ENCODE peak calls at places on chromosomes 6 and 20, in ten cellular contexts. C is IMR-90; W is A549; J is coronary artery; G is CD8-positive, alpha-beta memory T cell; H is HCT116; Z is psoas muscle; P is MM.1S; O is CD8-positive, alpha-beta T cell; R is left ventricle myocardium inferior. F is an unnamed sample.

GRCh38 chr6:135087803-135088202 is 33.2 kb upstream of the HBS1L start:
- DNase-seq in R (no peak), P (no peak), G (peak; percentile 77), Z (no peak), J (no peak), C (no peak), H (no peak), O (peak; percentile 42), W (no peak), F (no peak)

GRCh38 chr20:8330785-8331699 is 199.0 kb downstream of the PLCB1 start:
- DNase-seq in H (no peak), P (no peak), R (no peak), Z (no peak), J (no peak), C (no peak), G (no peak), O (no peak), W (no peak), F (peak; percentile 45)

GRCh38 chr20:63434599-63435378 is 37.7 kb downstream of the KCNQ2 start:
- DNase-seq in R (peak; percentile 64), G (peak; percentile 61), H (peak; percentile 63), O (peak; percentile 74), C (peak; percentile 18), J (no peak), Z (peak; percentile 43), P (peak; percentile 56), W (peak; percentile 87), F (peak; percentile 13)

GRCh38 chr20:58818585-58819285 is 32.0 kb downstream of the GNAS-AS1 start:
- DNase-seq in W (no peak), C (peak; percentile 89), Z (no peak), P (no peak), G (no peak), J (no peak), O (no peak), H (no peak), R (no peak), F (no peak)

GRCh38 chr6:47428746-47429664 is 48.6 kb upstream of the CD2AP start:
- DNase-seq in R (no peak), W (no peak), G (no peak), P (no peak), O (no peak), J (no peak), Z (no peak), H (no peak), C (no peak), F (no peak)

GRCh38 chr20:47319517-47320252 is 36.8 kb downstream of the ZMYND8 start:
- DNase-seq in Z (peak; percentile 41), W (no peak), P (no peak), R (peak; percentile 36), J (no peak), C (peak; percentile 74), O (no peak), H (peak; percentile 78), G (no peak), F (no peak)

GRCh38 chr20:11076434-11076833 is 402.6 kb upstream of the JAG1 start:
- DNase-seq in W (no peak), J (no peak), Z (no peak), R (no peak), C (no peak), O (no peak), G (no peak), P (no peak), H (no peak), F (no peak)

GRCh38 chr6:105038259-105038658 is 81.4 kb downstream of the LIN28B start:
- DNase-seq in W (peak; percentile 6), H (no peak), G (no peak), Z (no peak), O (no peak), P (no peak), J (no peak), R (no peak), C (no peak), F (no peak)

GRCh38 chr20:2521369-2522305 is 12.9 kb upstream of the ZNF343 start:
- DNase-seq in J (no peak), P (peak; percentile 55), C (peak; percentile 46), R (no peak), O (peak; percentile 60), Z (peak; percentile 23), G (peak; percentile 23), H (peak; percentile 39), W (peak; percentile 61), F (no peak)

GRCh38 chr6:122580731-122581130 is 29.5 kb upstream of the PKIB start:
- DNase-seq in W (no peak), O (no peak), J (no peak), P (no peak), G (no peak), C (no peak), H (peak; percentile 15), Z (no peak), R (no peak), F (no peak)

GRCh38 chr6:85680388-85680787 is 37.7 kb upstream of the SYNCRIP start:
- DNase-seq in H (no peak), O (no peak), J (no peak), R (no peak), Z (no peak), G (no peak), W (no peak), P (no peak), C (no peak), F (no peak)

GRCh38 chr6:68638225-68638900 is 3.3 kb downstream of the ADGRB3 start:
- DNase-seq in H (no peak), P (peak; percentile 43), W (peak; percentile 34), J (no peak), Z (peak; percentile 23), R (peak; percentile 26), C (peak; percentile 47), G (no peak), O (no peak), F (no peak)

GRCh38 chr6:56004421-56004820 is 129.0 kb upstream of the BMP5 start:
- DNase-seq in C (peak; percentile 5), W (no peak), O (no peak), J (no peak), R (no peak), H (no peak), P (no peak), G (no peak), Z (no peak), F (no peak)

DNA sequence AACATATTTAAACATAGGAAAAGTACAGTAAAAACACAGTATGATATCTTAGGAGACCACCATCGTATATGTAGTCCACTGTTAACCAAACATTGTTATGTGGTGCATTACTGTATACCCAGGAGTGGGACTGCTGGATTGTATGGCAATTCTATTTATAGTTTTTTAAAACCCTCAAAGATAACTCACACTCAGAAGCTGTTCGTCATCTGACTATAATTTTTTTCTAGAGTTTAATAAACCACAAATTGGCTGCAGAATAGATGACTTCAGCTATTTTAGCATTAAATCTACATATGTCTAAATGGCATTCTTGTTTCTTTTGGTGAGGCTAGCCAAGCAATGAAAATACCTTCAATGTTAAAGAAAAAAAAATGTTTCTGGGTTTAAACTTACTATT is 134.2 kb upstream of the BMP5 start:
- DNase-seq in J (no peak), Z (no peak), G (no peak), H (no peak), O (no peak), R (no peak), W (no peak), P (no peak), C (no peak), F (no peak)
- H3K4me3 ChIP-seq in J (no peak overlapping the region), Z (no peak overlapping the region), G (no peak overlapping the region), H (no peak overlapping the region), O (no peak overlapping the region), R (no peak overlapping the region), W (no peak overlapping the region), P (no peak overlapping the region), C (no peak overlapping the region), F (no peak overlapping the region)

GRCh38 chr6:158168054-158168303 is at the start of gene SERAC1:
- DNase-seq in Z (no peak), J (no peak), G (no peak), R (no peak), P (no peak), O (no peak), C (no peak), H (no peak), W (no peak), F (no peak)

GRCh38 chr6:158164564-158164963 is 3.5 kb downstream of the SERAC1 start:
- DNase-seq in G (no peak), C (no peak), W (no peak), J (no peak), P (no peak), H (no peak), O (no peak), R (no peak), Z (no peak), F (no peak)

GRCh38 chr6:158170656-158171081 is 2.5 kb downstream of the GTF2H5 start:
- DNase-seq in C (peak; percentile 89), J (no peak), P (no peak), G (no peak), H (no peak), R (no peak), W (no peak), O (no peak), Z (no peak), F (peak; percentile 63)

GRCh38 chr6:158161566-158162254 is 6.4 kb downstream of the SERAC1 start:
- DNase-seq in P (no peak), Z (no peak), O (no peak), R (no peak), W (no peak), C (no peak), G (no peak), J (no peak), H (no peak), F (no peak)

DNA sequence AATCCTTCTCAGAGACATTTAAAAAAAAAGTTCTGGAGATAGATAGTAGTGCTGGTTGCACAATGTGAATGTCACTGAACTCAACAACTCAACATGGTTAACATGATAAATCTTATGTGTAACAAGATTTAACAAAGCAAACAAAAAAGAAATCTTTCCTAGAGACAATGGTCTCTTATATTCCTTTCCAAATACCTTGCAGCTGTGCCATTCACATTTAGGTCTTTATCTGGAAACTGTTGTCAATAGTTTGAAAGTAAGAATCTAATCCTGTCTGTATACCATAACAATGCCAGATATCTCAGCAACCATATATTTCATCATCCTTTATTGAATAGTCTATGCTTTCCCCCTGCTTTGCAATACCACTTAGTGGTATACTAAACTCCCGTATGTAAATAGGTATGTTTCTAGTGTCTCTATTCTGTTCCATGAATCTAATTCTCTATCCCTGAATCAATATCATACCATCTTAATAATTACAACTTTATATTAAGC is 2.1 kb downstream of the SERAC1 start:
- DNase-seq in W (no peak), H (no peak), Z (no peak), J (no peak), G (no peak), P (no peak), R (no peak), O (no peak), C (no peak), F (no peak)
- H3K4me3 ChIP-seq in W (no peak overlapping the region), H (no peak overlapping the region), Z (no peak overlapping the region), J (no peak overlapping the region), G (no peak overlapping the region), P (no peak overlapping the region), R (no peak overlapping the region), O (no peak overlapping the region), C (no peak overlapping the region), F (no peak overlapping the region)

GRCh38 chr6:3412779-3413500 is 43.9 kb downstream of the SLC22A23 start:
- DNase-seq in C (no peak), J (no peak), W (no peak), Z (no peak), P (no peak), R (no peak), H (no peak), O (no peak), G (no peak), F (no peak)
- H3K4me3 ChIP-seq in C (no peak overlapping the region), J (no peak overlapping the region), W (no peak overlapping the region), Z (no peak overlapping the region), P (no peak overlapping the region), R (no peak overlapping the region), H (no peak overlapping the region), O (no peak overlapping the region), G (no peak overlapping the region), F (no peak overlapping the region)

GRCh38 chr20:25120920-25121319 is 39.0 kb upstream of the VSX1 start:
- DNase-seq in G (no peak), J (no peak), H (no peak), P (no peak), Z (no peak), W (no peak), C (no peak), R (no peak), O (no peak), F (no peak)
- H3K4me3 ChIP-seq in G (no peak overlapping the region), J (no peak overlapping the region), H (no peak overlapping the region), P (no peak overlapping the region), Z (no peak overlapping the region), W (no peak overlapping the region), C (no peak overlapping the region), R (no peak overlapping the region), O (no peak overlapping the region), F (no peak overlapping the region)

F was measured in retinal pigment epithelial cell.